ENCODE peak calls at places on chromosomes 16 and 17, in six cellular contexts. X is A549, O is SK-N-SH, A is K562, E is H1, I is HCT116. L is an unnamed sample.

GRCh38 chr17:59439261-59439660 is 107.8 kb downstream of the YPEL2 start:
- DNase-seq in X (no peak), O (no peak), A (no peak), I (no peak), E (no peak), L (no peak)

GRCh38 chr16:30764086-30764485 is 2.0 kb downstream of the RNF40 start:
- DNase-seq in X (no peak), A (no peak), E (no peak), I (no peak), O (no peak), L (no peak)

GRCh38 chr17:37834168-37834567 is 89.3 kb upstream of the HNF1B start:
- DNase-seq in I (no peak), A (no peak), E (no peak), X (no peak), O (no peak), L (no peak)

GRCh38 chr17:30600830-30601494 is 123.8 kb downstream of the GOSR1 start:
- DNase-seq in O (peak), E (no peak), I (no peak), X (peak), A (no peak), L (peak)

GRCh38 chr16:22948058-22948602 is 134.2 kb downstream of the HS3ST2 start:
- DNase-seq in O (no peak), A (no peak), I (no peak), E (peak), X (no peak), L (no peak)

GRCh38 chr17:20823890-20824289 is 218.9 kb downstream of the USP22 start:
- DNase-seq in O (no peak), X (no peak), E (no peak), I (no peak), A (no peak), L (no peak)

GRCh38 chr17:59746849-59747445 is 39.5 kb downstream of the VMP1 start:
- DNase-seq in O (peak), X (peak), A (peak), E (no peak), I (no peak), L (peak)

GRCh38 chr17:28969706-28970393 is 18.5 kb upstream of the PHF12 start:
- DNase-seq in X (no peak), O (no peak), A (no peak), I (no peak), E (no peak), L (no peak)

GRCh38 chr17:26792486-26792885 is 501.4 kb upstream of the WSB1 start:
- DNase-seq in I (no peak), O (no peak), E (no peak), A (no peak), X (no peak), L (peak)

GRCh38 chr17:1563786-1564613 is 1.4 kb upstream of the PITPNA start:
- DNase-seq in O (no peak), A (peak), E (no peak), X (no peak), I (no peak), L (no peak)

GRCh38 chr17:67566656-67567055 is 151.1 kb upstream of the NOL11 start:
- DNase-seq in A (no peak), E (no peak), I (no peak), X (no peak), O (no peak), L (no peak)

GRCh38 chr16:69939821-69940585 is 11.1 kb upstream of the CLEC18A start:
- DNase-seq in A (no peak), I (no peak), X (no peak), O (no peak), E (no peak), L (no peak)

GRCh38 chr16:50306287-50306686 is 39.9 kb downstream of the ADCY7 start:
- DNase-seq in A (no peak), E (peak), X (no peak), I (no peak), O (peak), L (no peak)

GRCh38 chr17:8488931-8489330 is 53.2 kb downstream of the NDEL1 start:
- DNase-seq in X (no peak), O (no peak), E (no peak), I (no peak), A (no peak), L (peak)

GRCh38 chr16:80693553-80693952 is 110.8 kb downstream of the CDYL2 start:
- DNase-seq in O (no peak), E (no peak), X (no peak), I (no peak), A (no peak), L (peak)
- TF ChIP-seq RAD21 in O (no peak), E (no peak), X (no peak), I (no peak), A (no peak), L (no peak)

GRCh38 chr16:85004587-85005205 is 6.6 kb downstream of the ZDHHC7 start:
- DNase-seq in X (peak), O (no peak), E (no peak), A (peak), I (no peak), L (peak)

GRCh38 chr16:85003723-85004586 is 7.4 kb downstream of the ZDHHC7 start:
- DNase-seq in A (peak), X (no peak), E (no peak), I (no peak), O (no peak), L (no peak)

GRCh38 chr16:85007815-85008214 is 3.5 kb downstream of the ZDHHC7 start:
- DNase-seq in O (no peak), X (no peak), A (no peak), I (no peak), E (no peak), L (no peak)

GRCh38 chr16:85006639-85007038 is 4.7 kb downstream of the ZDHHC7 start:
- DNase-seq in E (no peak), I (no peak), O (no peak), A (no peak), X (no peak), L (peak)

GRCh38 chr16:85005278-85006069 is 5.9 kb downstream of the ZDHHC7 start:
- DNase-seq in I (no peak), A (no peak), E (no peak), O (no peak), X (no peak), L (peak)
- TF ChIP-seq RAD21 in I (no peak), A (no peak), E (no peak), O (no peak), X (no peak), L (no peak)

GRCh38 chr17:64172510-64172909 is 42.6 kb upstream of the ERN1 start:
- DNase-seq in A (peak), E (no peak), X (no peak), O (no peak), I (no peak), L (no peak)

GRCh38 chr17:64174686-64175456 is 44.9 kb upstream of the ERN1 start:
- DNase-seq in E (no peak), X (no peak), O (no peak), I (no peak), A (no peak), L (peak)

GRCh38 chr17:64173646-64174045 is 43.7 kb upstream of the ERN1 start:
- DNase-seq in X (no peak), A (no peak), O (no peak), E (no peak), I (no peak), L (no peak)

GRCh38 chr17:64170286-64170685 is 40.3 kb upstream of the ERN1 start:
- DNase-seq in X (no peak), O (no peak), E (no peak), A (no peak), I (no peak), L (no peak)

GRCh38 chr17:64171041-64171440 is 41.1 kb upstream of the ERN1 start:
- DNase-seq in X (no peak), I (no peak), A (no peak), O (no peak), E (no peak), L (no peak)
- TF ChIP-seq RAD21 in X (no peak), I (no peak), A (no peak), O (no peak), E (no peak), L (no peak)

GRCh38 chr17:76204277-76204676 is 36.0 kb downstream of the RNF157 start:
- DNase-seq in O (no peak), A (no peak), X (peak), E (no peak), I (no peak), L (peak)
- TF ChIP-seq RAD21 in O (no peak), A (no peak), X (no peak), E (no peak), I (no peak), L (no peak)

GRCh38 chr17:45224671-45225050 is 3.0 kb downstream of the FMNL1 start:
- DNase-seq in X (no peak), A (no peak), E (no peak), I (no peak), O (no peak), L (no peak)

GRCh38 chr17:45225964-45226530 is 4.4 kb downstream of the FMNL1 start:
- DNase-seq in O (no peak), I (no peak), X (no peak), A (peak), E (no peak), L (no peak)

GRCh38 chr17:45226620-45227019 is 4.9 kb downstream of the FMNL1 start:
- DNase-seq in A (no peak), O (no peak), E (no peak), X (no peak), I (no peak), L (no peak)

GRCh38 chr17:45223541-45224528 is 2.1 kb downstream of the FMNL1 start:
- DNase-seq in I (no peak), A (no peak), X (no peak), E (no peak), O (no peak), L (no peak)

GRCh38 chr17:45225051-45225700 is 3.5 kb downstream of the FMNL1 start:
- DNase-seq in X (no peak), A (no peak), E (no peak), I (no peak), O (no peak), L (no peak)
- TF ChIP-seq RAD21 in X (no peak), A (no peak), E (no peak), I (no peak), O (no peak), L (no peak)

GRCh38 chr16:84925773-84926372 is 85.5 kb downstream of the ZDHHC7 start:
- DNase-seq in A (no peak), O (no peak), I (no peak), X (no peak), E (no peak), L (no peak)

GRCh38 chr16:84926462-84926861 is 84.9 kb downstream of the ZDHHC7 start:
- DNase-seq in E (no peak), X (no peak), A (no peak), O (no peak), I (no peak), L (no peak)

GRCh38 chr16:84922351-84923135 is 88.8 kb downstream of the ZDHHC7 start:
- DNase-seq in E (no peak), O (peak), I (no peak), A (no peak), X (no peak), L (peak)

GRCh38 chr16:84925092-84925772 is 86.1 kb downstream of the ZDHHC7 start:
- DNase-seq in O (peak), I (peak), A (peak), E (peak), X (peak), L (no peak)

GRCh38 chr16:84924339-84925091 is 86.8 kb downstream of the ZDHHC7 start:
- DNase-seq in I (no peak), E (no peak), O (no peak), X (no peak), A (peak), L (no peak)
- TF ChIP-seq RAD21 in I (no peak), E (no peak), O (no peak), X (no peak), A (no peak), L (no peak)